ENCODE peak calls at places on chromosomes 7 and 10, in six cellular contexts. One of them, this sample, is unnamed.

GRCh38 chr10:106502651-106503050 is 661.9 kb downstream of the SORCS1 start:
- DNase-seq in activated CD4-positive, CD25-positive, alpha-beta regulatory T cell: no peak
- DNase-seq in stimulated activated CD8-positive, alpha-beta memory T cell treated with anti-CD3 and anti-CD28 coated beads, Interleukin-15, amount 100 ng/mL, for 4 hours: no peak
- DNase-seq in activated naive CD4-positive, alpha-beta T cell treated with anti-CD3 and anti-CD28 coated beads, Interleukin-2, amount 10 ng/mL, durations not matched to agents 7 days and 5 days: no peak
- DNase-seq in posterior vena cava: no peak
- DNase-seq in prostate gland: no peak
- DNase-seq in this sample: no peak

GRCh38 chr7:65809259-65809981 is 63.5 kb upstream of the VKORC1L1 start:
- DNase-seq in activated CD4-positive, CD25-positive, alpha-beta regulatory T cell: no peak
- DNase-seq in stimulated activated CD8-positive, alpha-beta memory T cell treated with anti-CD3 and anti-CD28 coated beads, Interleukin-15, amount 100 ng/mL, for 4 hours: no peak
- DNase-seq in activated naive CD4-positive, alpha-beta T cell treated with anti-CD3 and anti-CD28 coated beads, Interleukin-2, amount 10 ng/mL, durations not matched to agents 7 days and 5 days: no peak
- DNase-seq in posterior vena cava: no peak
- DNase-seq in prostate gland: no peak
- DNase-seq in this sample: no peak

GRCh38 chr7:132443776-132444520 is 132.3 kb downstream of the PLXNA4 start:
- DNase-seq in activated CD4-positive, CD25-positive, alpha-beta regulatory T cell: no peak
- DNase-seq in stimulated activated CD8-positive, alpha-beta memory T cell treated with anti-CD3 and anti-CD28 coated beads, Interleukin-15, amount 100 ng/mL, for 4 hours: no peak
- DNase-seq in activated naive CD4-positive, alpha-beta T cell treated with anti-CD3 and anti-CD28 coated beads, Interleukin-2, amount 10 ng/mL, durations not matched to agents 7 days and 5 days: no peak
- DNase-seq in posterior vena cava: peak
- DNase-seq in prostate gland: no peak
- DNase-seq in this sample: no peak

GRCh38 chr7:157549612-157550299 is 213.0 kb downstream of the DNAJB6 start:
- DNase-seq in activated CD4-positive, CD25-positive, alpha-beta regulatory T cell: no peak
- DNase-seq in stimulated activated CD8-positive, alpha-beta memory T cell treated with anti-CD3 and anti-CD28 coated beads, Interleukin-15, amount 100 ng/mL, for 4 hours: no peak
- DNase-seq in activated naive CD4-positive, alpha-beta T cell treated with anti-CD3 and anti-CD28 coated beads, Interleukin-2, amount 10 ng/mL, durations not matched to agents 7 days and 5 days: peak
- DNase-seq in posterior vena cava: peak
- DNase-seq in prostate gland: no peak
- DNase-seq in this sample: no peak

GRCh38 chr10:79239275-79239779 is 107.9 kb upstream of the PPIF start:
- DNase-seq in activated CD4-positive, CD25-positive, alpha-beta regulatory T cell: no peak
- DNase-seq in stimulated activated CD8-positive, alpha-beta memory T cell treated with anti-CD3 and anti-CD28 coated beads, Interleukin-15, amount 100 ng/mL, for 4 hours: no peak
- DNase-seq in activated naive CD4-positive, alpha-beta T cell treated with anti-CD3 and anti-CD28 coated beads, Interleukin-2, amount 10 ng/mL, durations not matched to agents 7 days and 5 days: no peak
- DNase-seq in posterior vena cava: peak
- DNase-seq in prostate gland: no peak
- DNase-seq in this sample: peak

GRCh38 chr10:96850825-96851224 is 18.7 kb downstream of the LCOR start:
- DNase-seq in activated CD4-positive, CD25-positive, alpha-beta regulatory T cell: no peak
- DNase-seq in stimulated activated CD8-positive, alpha-beta memory T cell treated with anti-CD3 and anti-CD28 coated beads, Interleukin-15, amount 100 ng/mL, for 4 hours: no peak
- DNase-seq in activated naive CD4-positive, alpha-beta T cell treated with anti-CD3 and anti-CD28 coated beads, Interleukin-2, amount 10 ng/mL, durations not matched to agents 7 days and 5 days: no peak
- DNase-seq in posterior vena cava: no peak
- DNase-seq in prostate gland: no peak
- DNase-seq in this sample: peak

GRCh38 chr7:7972128-7972527 is 3.5 kb downstream of the GLCCI1 start:
- DNase-seq in activated CD4-positive, CD25-positive, alpha-beta regulatory T cell: no peak
- DNase-seq in stimulated activated CD8-positive, alpha-beta memory T cell treated with anti-CD3 and anti-CD28 coated beads, Interleukin-15, amount 100 ng/mL, for 4 hours: no peak
- DNase-seq in activated naive CD4-positive, alpha-beta T cell treated with anti-CD3 and anti-CD28 coated beads, Interleukin-2, amount 10 ng/mL, durations not matched to agents 7 days and 5 days: peak
- DNase-seq in posterior vena cava: no peak
- DNase-seq in prostate gland: no peak
- DNase-seq in this sample: no peak

GRCh38 chr7:30598121-30598876 is 3.6 kb downstream of the GARS1 start:
- DNase-seq in activated CD4-positive, CD25-positive, alpha-beta regulatory T cell: no peak
- DNase-seq in stimulated activated CD8-positive, alpha-beta memory T cell treated with anti-CD3 and anti-CD28 coated beads, Interleukin-15, amount 100 ng/mL, for 4 hours: no peak
- DNase-seq in activated naive CD4-positive, alpha-beta T cell treated with anti-CD3 and anti-CD28 coated beads, Interleukin-2, amount 10 ng/mL, durations not matched to agents 7 days and 5 days: no peak
- DNase-seq in posterior vena cava: no peak
- DNase-seq in prostate gland: no peak
- DNase-seq in this sample: no peak

GRCh38 chr10:46293228-46293627 is 6.4 kb downstream of the ANTXRL start:
- DNase-seq in activated CD4-positive, CD25-positive, alpha-beta regulatory T cell: no peak
- DNase-seq in stimulated activated CD8-positive, alpha-beta memory T cell treated with anti-CD3 and anti-CD28 coated beads, Interleukin-15, amount 100 ng/mL, for 4 hours: no peak
- DNase-seq in activated naive CD4-positive, alpha-beta T cell treated with anti-CD3 and anti-CD28 coated beads, Interleukin-2, amount 10 ng/mL, durations not matched to agents 7 days and 5 days: no peak
- DNase-seq in posterior vena cava: no peak
- DNase-seq in prostate gland: no peak
- DNase-seq in this sample: no peak

GRCh38 chr10:52738951-52739350 is 33.6 kb downstream of the MBL2 start:
- DNase-seq in activated CD4-positive, CD25-positive, alpha-beta regulatory T cell: no peak
- DNase-seq in stimulated activated CD8-positive, alpha-beta memory T cell treated with anti-CD3 and anti-CD28 coated beads, Interleukin-15, amount 100 ng/mL, for 4 hours: no peak
- DNase-seq in activated naive CD4-positive, alpha-beta T cell treated with anti-CD3 and anti-CD28 coated beads, Interleukin-2, amount 10 ng/mL, durations not matched to agents 7 days and 5 days: no peak
- DNase-seq in posterior vena cava: no peak
- DNase-seq in prostate gland: no peak
- DNase-seq in this sample: no peak

GRCh38 chr10:124740374-124741280 is 3.6 kb downstream of the FAM53B start:
- DNase-seq in activated CD4-positive, CD25-positive, alpha-beta regulatory T cell: no peak
- DNase-seq in stimulated activated CD8-positive, alpha-beta memory T cell treated with anti-CD3 and anti-CD28 coated beads, Interleukin-15, amount 100 ng/mL, for 4 hours: no peak
- DNase-seq in activated naive CD4-positive, alpha-beta T cell treated with anti-CD3 and anti-CD28 coated beads, Interleukin-2, amount 10 ng/mL, durations not matched to agents 7 days and 5 days: no peak
- DNase-seq in posterior vena cava: peak
- DNase-seq in prostate gland: peak
- DNase-seq in this sample: no peak

GRCh38 chr10:132679640-132680039 is 106.3 kb downstream of the NKX6-2 start:
- DNase-seq in activated CD4-positive, CD25-positive, alpha-beta regulatory T cell: no peak
- DNase-seq in stimulated activated CD8-positive, alpha-beta memory T cell treated with anti-CD3 and anti-CD28 coated beads, Interleukin-15, amount 100 ng/mL, for 4 hours: no peak
- DNase-seq in activated naive CD4-positive, alpha-beta T cell treated with anti-CD3 and anti-CD28 coated beads, Interleukin-2, amount 10 ng/mL, durations not matched to agents 7 days and 5 days: peak
- DNase-seq in posterior vena cava: peak
- DNase-seq in prostate gland: no peak
- DNase-seq in this sample: no peak

GRCh38 chr10:102247724-102248123 is 2.4 kb downstream of the GBF1 start:
- DNase-seq in activated CD4-positive, CD25-positive, alpha-beta regulatory T cell: no peak
- DNase-seq in stimulated activated CD8-positive, alpha-beta memory T cell treated with anti-CD3 and anti-CD28 coated beads, Interleukin-15, amount 100 ng/mL, for 4 hours: no peak
- DNase-seq in activated naive CD4-positive, alpha-beta T cell treated with anti-CD3 and anti-CD28 coated beads, Interleukin-2, amount 10 ng/mL, durations not matched to agents 7 days and 5 days: no peak
- DNase-seq in posterior vena cava: no peak
- DNase-seq in prostate gland: peak
- DNase-seq in this sample: no peak

GRCh38 chr7:128349121-128349825 is 5.6 kb upstream of the RBM28 start:
- DNase-seq in activated CD4-positive, CD25-positive, alpha-beta regulatory T cell: no peak
- DNase-seq in stimulated activated CD8-positive, alpha-beta memory T cell treated with anti-CD3 and anti-CD28 coated beads, Interleukin-15, amount 100 ng/mL, for 4 hours: no peak
- DNase-seq in activated naive CD4-positive, alpha-beta T cell treated with anti-CD3 and anti-CD28 coated beads, Interleukin-2, amount 10 ng/mL, durations not matched to agents 7 days and 5 days: no peak
- DNase-seq in posterior vena cava: no peak
- DNase-seq in prostate gland: no peak
- DNase-seq in this sample: no peak

GRCh38 chr7:66069732-66070131 is 5.9 kb upstream of the ASL start:
- DNase-seq in activated CD4-positive, CD25-positive, alpha-beta regulatory T cell: no peak
- DNase-seq in stimulated activated CD8-positive, alpha-beta memory T cell treated with anti-CD3 and anti-CD28 coated beads, Interleukin-15, amount 100 ng/mL, for 4 hours: no peak
- DNase-seq in activated naive CD4-positive, alpha-beta T cell treated with anti-CD3 and anti-CD28 coated beads, Interleukin-2, amount 10 ng/mL, durations not matched to agents 7 days and 5 days: no peak
- DNase-seq in posterior vena cava: no peak
- DNase-seq in prostate gland: no peak
- DNase-seq in this sample: no peak

GRCh38 chr10:97361050-97361901 is 26.7 kb upstream of the FRAT2 start:
- DNase-seq in activated CD4-positive, CD25-positive, alpha-beta regulatory T cell: no peak
- DNase-seq in stimulated activated CD8-positive, alpha-beta memory T cell treated with anti-CD3 and anti-CD28 coated beads, Interleukin-15, amount 100 ng/mL, for 4 hours: no peak
- DNase-seq in activated naive CD4-positive, alpha-beta T cell treated with anti-CD3 and anti-CD28 coated beads, Interleukin-2, amount 10 ng/mL, durations not matched to agents 7 days and 5 days: no peak
- DNase-seq in posterior vena cava: no peak
- DNase-seq in prostate gland: no peak
- DNase-seq in this sample: no peak

GRCh38 chr10:19212590-19212989 is 164.0 kb downstream of the MALRD1 start:
- DNase-seq in activated CD4-positive, CD25-positive, alpha-beta regulatory T cell: no peak
- DNase-seq in stimulated activated CD8-positive, alpha-beta memory T cell treated with anti-CD3 and anti-CD28 coated beads, Interleukin-15, amount 100 ng/mL, for 4 hours: no peak
- DNase-seq in activated naive CD4-positive, alpha-beta T cell treated with anti-CD3 and anti-CD28 coated beads, Interleukin-2, amount 10 ng/mL, durations not matched to agents 7 days and 5 days: no peak
- DNase-seq in posterior vena cava: no peak
- DNase-seq in prostate gland: no peak
- DNase-seq in this sample: no peak

GRCh38 chr7:69349291-69349690 is 249.0 kb upstream of the AUTS2 start:
- DNase-seq in activated CD4-positive, CD25-positive, alpha-beta regulatory T cell: no peak
- DNase-seq in stimulated activated CD8-positive, alpha-beta memory T cell treated with anti-CD3 and anti-CD28 coated beads, Interleukin-15, amount 100 ng/mL, for 4 hours: no peak
- DNase-seq in activated naive CD4-positive, alpha-beta T cell treated with anti-CD3 and anti-CD28 coated beads, Interleukin-2, amount 10 ng/mL, durations not matched to agents 7 days and 5 days: no peak
- DNase-seq in posterior vena cava: no peak
- DNase-seq in prostate gland: no peak
- DNase-seq in this sample: no peak

GRCh38 chr7:74483402-74484336 is 30.0 kb downstream of the GTF2IRD1 start:
- DNase-seq in activated CD4-positive, CD25-positive, alpha-beta regulatory T cell: no peak
- DNase-seq in stimulated activated CD8-positive, alpha-beta memory T cell treated with anti-CD3 and anti-CD28 coated beads, Interleukin-15, amount 100 ng/mL, for 4 hours: no peak
- DNase-seq in activated naive CD4-positive, alpha-beta T cell treated with anti-CD3 and anti-CD28 coated beads, Interleukin-2, amount 10 ng/mL, durations not matched to agents 7 days and 5 days: no peak
- DNase-seq in posterior vena cava: no peak
- DNase-seq in prostate gland: no peak
- DNase-seq in this sample: no peak

GRCh38 chr10:133527779-133528271 is 662 bp downstream of the CYP2E1 start:
- DNase-seq in activated CD4-positive, CD25-positive, alpha-beta regulatory T cell: no peak
- DNase-seq in stimulated activated CD8-positive, alpha-beta memory T cell treated with anti-CD3 and anti-CD28 coated beads, Interleukin-15, amount 100 ng/mL, for 4 hours: no peak
- DNase-seq in activated naive CD4-positive, alpha-beta T cell treated with anti-CD3 and anti-CD28 coated beads, Interleukin-2, amount 10 ng/mL, durations not matched to agents 7 days and 5 days: no peak
- DNase-seq in posterior vena cava: no peak
- DNase-seq in prostate gland: no peak
- DNase-seq in this sample: no peak

GRCh38 chr7:25945608-25946007 is 206.4 kb upstream of the NFE2L3 start:
- DNase-seq in activated CD4-positive, CD25-positive, alpha-beta regulatory T cell: no peak
- DNase-seq in stimulated activated CD8-positive, alpha-beta memory T cell treated with anti-CD3 and anti-CD28 coated beads, Interleukin-15, amount 100 ng/mL, for 4 hours: no peak
- DNase-seq in activated naive CD4-positive, alpha-beta T cell treated with anti-CD3 and anti-CD28 coated beads, Interleukin-2, amount 10 ng/mL, durations not matched to agents 7 days and 5 days: no peak
- DNase-seq in posterior vena cava: no peak
- DNase-seq in prostate gland: no peak
- DNase-seq in this sample: no peak

GRCh38 chr10:31146496-31147219 is 115.0 kb upstream of the ZNF438 start:
- DNase-seq in activated CD4-positive, CD25-positive, alpha-beta regulatory T cell: no peak
- DNase-seq in stimulated activated CD8-positive, alpha-beta memory T cell treated with anti-CD3 and anti-CD28 coated beads, Interleukin-15, amount 100 ng/mL, for 4 hours: no peak
- DNase-seq in activated naive CD4-positive, alpha-beta T cell treated with anti-CD3 and anti-CD28 coated beads, Interleukin-2, amount 10 ng/mL, durations not matched to agents 7 days and 5 days: no peak
- DNase-seq in posterior vena cava: no peak
- DNase-seq in prostate gland: no peak
- DNase-seq in this sample: peak

GRCh38 chr10:14787938-14788337 is 13.2 kb upstream of the FAM107B start:
- DNase-seq in activated CD4-positive, CD25-positive, alpha-beta regulatory T cell: no peak
- DNase-seq in stimulated activated CD8-positive, alpha-beta memory T cell treated with anti-CD3 and anti-CD28 coated beads, Interleukin-15, amount 100 ng/mL, for 4 hours: no peak
- DNase-seq in activated naive CD4-positive, alpha-beta T cell treated with anti-CD3 and anti-CD28 coated beads, Interleukin-2, amount 10 ng/mL, durations not matched to agents 7 days and 5 days: no peak
- DNase-seq in posterior vena cava: no peak
- DNase-seq in prostate gland: no peak
- DNase-seq in this sample: no peak

GRCh38 chr7:40701836-40702551 is 567.2 kb downstream of the SUGCT start:
- DNase-seq in activated CD4-positive, CD25-positive, alpha-beta regulatory T cell: no peak
- DNase-seq in stimulated activated CD8-positive, alpha-beta memory T cell treated with anti-CD3 and anti-CD28 coated beads, Interleukin-15, amount 100 ng/mL, for 4 hours: no peak
- DNase-seq in activated naive CD4-positive, alpha-beta T cell treated with anti-CD3 and anti-CD28 coated beads, Interleukin-2, amount 10 ng/mL, durations not matched to agents 7 days and 5 days: no peak
- DNase-seq in posterior vena cava: no peak
- DNase-seq in prostate gland: no peak
- DNase-seq in this sample: no peak

GRCh38 chr10:128178319-128178937 is 52.2 kb upstream of the MKI67 start:
- DNase-seq in activated CD4-positive, CD25-positive, alpha-beta regulatory T cell: no peak
- DNase-seq in stimulated activated CD8-positive, alpha-beta memory T cell treated with anti-CD3 and anti-CD28 coated beads, Interleukin-15, amount 100 ng/mL, for 4 hours: peak
- DNase-seq in activated naive CD4-positive, alpha-beta T cell treated with anti-CD3 and anti-CD28 coated beads, Interleukin-2, amount 10 ng/mL, durations not matched to agents 7 days and 5 days: peak
- DNase-seq in posterior vena cava: no peak
- DNase-seq in prostate gland: no peak
- DNase-seq in this sample: peak

GRCh38 chr7:4416436-4417092 is 265.5 kb upstream of the FOXK1 start:
- DNase-seq in activated CD4-positive, CD25-positive, alpha-beta regulatory T cell: no peak
- DNase-seq in stimulated activated CD8-positive, alpha-beta memory T cell treated with anti-CD3 and anti-CD28 coated beads, Interleukin-15, amount 100 ng/mL, for 4 hours: no peak
- DNase-seq in activated naive CD4-positive, alpha-beta T cell treated with anti-CD3 and anti-CD28 coated beads, Interleukin-2, amount 10 ng/mL, durations not matched to agents 7 days and 5 days: no peak
- DNase-seq in posterior vena cava: no peak
- DNase-seq in prostate gland: peak
- DNase-seq in this sample: peak

GRCh38 chr7:122364761-122365280 is 60.3 kb upstream of the FEZF1 start:
- DNase-seq in activated CD4-positive, CD25-positive, alpha-beta regulatory T cell: no peak
- DNase-seq in stimulated activated CD8-positive, alpha-beta memory T cell treated with anti-CD3 and anti-CD28 coated beads, Interleukin-15, amount 100 ng/mL, for 4 hours: no peak
- DNase-seq in activated naive CD4-positive, alpha-beta T cell treated with anti-CD3 and anti-CD28 coated beads, Interleukin-2, amount 10 ng/mL, durations not matched to agents 7 days and 5 days: no peak
- DNase-seq in posterior vena cava: no peak
- DNase-seq in prostate gland: no peak
- DNase-seq in this sample: peak

GRCh38 chr7:76318488-76319353 is 16.2 kb downstream of the HSPB1 start:
- DNase-seq in activated CD4-positive, CD25-positive, alpha-beta regulatory T cell: peak
- DNase-seq in stimulated activated CD8-positive, alpha-beta memory T cell treated with anti-CD3 and anti-CD28 coated beads, Interleukin-15, amount 100 ng/mL, for 4 hours: no peak
- DNase-seq in activated naive CD4-positive, alpha-beta T cell treated with anti-CD3 and anti-CD28 coated beads, Interleukin-2, amount 10 ng/mL, durations not matched to agents 7 days and 5 days: peak
- DNase-seq in posterior vena cava: peak
- DNase-seq in prostate gland: peak
- DNase-seq in this sample: peak

GRCh38 chr7:16055263-16055976 is 365.9 kb downstream of the CRPPA start:
- DNase-seq in activated CD4-positive, CD25-positive, alpha-beta regulatory T cell: no peak
- DNase-seq in stimulated activated CD8-positive, alpha-beta memory T cell treated with anti-CD3 and anti-CD28 coated beads, Interleukin-15, amount 100 ng/mL, for 4 hours: no peak
- DNase-seq in activated naive CD4-positive, alpha-beta T cell treated with anti-CD3 and anti-CD28 coated beads, Interleukin-2, amount 10 ng/mL, durations not matched to agents 7 days and 5 days: no peak
- DNase-seq in posterior vena cava: no peak
- DNase-seq in prostate gland: no peak
- DNase-seq in this sample: no peak

GRCh38 chr10:27819781-27820531 is 74.3 kb upstream of the MKX start:
- DNase-seq in activated CD4-positive, CD25-positive, alpha-beta regulatory T cell: no peak
- DNase-seq in stimulated activated CD8-positive, alpha-beta memory T cell treated with anti-CD3 and anti-CD28 coated beads, Interleukin-15, amount 100 ng/mL, for 4 hours: no peak
- DNase-seq in activated naive CD4-positive, alpha-beta T cell treated with anti-CD3 and anti-CD28 coated beads, Interleukin-2, amount 10 ng/mL, durations not matched to agents 7 days and 5 days: no peak
- DNase-seq in posterior vena cava: no peak
- DNase-seq in prostate gland: no peak
- DNase-seq in this sample: peak

GRCh38 chr10:132858121-132859081 is 72.5 kb upstream of the NKX6-2 start:
- DNase-seq in activated CD4-positive, CD25-positive, alpha-beta regulatory T cell: no peak
- DNase-seq in stimulated activated CD8-positive, alpha-beta memory T cell treated with anti-CD3 and anti-CD28 coated beads, Interleukin-15, amount 100 ng/mL, for 4 hours: no peak
- DNase-seq in activated naive CD4-positive, alpha-beta T cell treated with anti-CD3 and anti-CD28 coated beads, Interleukin-2, amount 10 ng/mL, durations not matched to agents 7 days and 5 days: peak
- DNase-seq in posterior vena cava: peak
- DNase-seq in prostate gland: no peak
- DNase-seq in this sample: no peak

GRCh38 chr7:82010416-82010815 is 240.6 kb upstream of the HGF start:
- DNase-seq in activated CD4-positive, CD25-positive, alpha-beta regulatory T cell: no peak
- DNase-seq in stimulated activated CD8-positive, alpha-beta memory T cell treated with anti-CD3 and anti-CD28 coated beads, Interleukin-15, amount 100 ng/mL, for 4 hours: no peak
- DNase-seq in activated naive CD4-positive, alpha-beta T cell treated with anti-CD3 and anti-CD28 coated beads, Interleukin-2, amount 10 ng/mL, durations not matched to agents 7 days and 5 days: no peak
- DNase-seq in posterior vena cava: no peak
- DNase-seq in prostate gland: no peak
- DNase-seq in this sample: no peak

GRCh38 chr10:105183506-105183905 is 542.4 kb downstream of the SORCS3 start:
- DNase-seq in activated CD4-positive, CD25-positive, alpha-beta regulatory T cell: no peak
- DNase-seq in stimulated activated CD8-positive, alpha-beta memory T cell treated with anti-CD3 and anti-CD28 coated beads, Interleukin-15, amount 100 ng/mL, for 4 hours: no peak
- DNase-seq in activated naive CD4-positive, alpha-beta T cell treated with anti-CD3 and anti-CD28 coated beads, Interleukin-2, amount 10 ng/mL, durations not matched to agents 7 days and 5 days: no peak
- DNase-seq in posterior vena cava: no peak
- DNase-seq in prostate gland: no peak
- DNase-seq in this sample: no peak

GRCh38 chr7:158606111-158606510 is 18.5 kb upstream of the PTPRN2 start:
- DNase-seq in activated CD4-positive, CD25-positive, alpha-beta regulatory T cell: no peak
- DNase-seq in stimulated activated CD8-positive, alpha-beta memory T cell treated with anti-CD3 and anti-CD28 coated beads, Interleukin-15, amount 100 ng/mL, for 4 hours: no peak
- DNase-seq in activated naive CD4-positive, alpha-beta T cell treated with anti-CD3 and anti-CD28 coated beads, Interleukin-2, amount 10 ng/mL, durations not matched to agents 7 days and 5 days: no peak
- DNase-seq in posterior vena cava: no peak
- DNase-seq in prostate gland: no peak
- DNase-seq in this sample: no peak

GRCh38 chr7:139488810-139489209 is 5.3 kb upstream of the KLRG2 start:
- DNase-seq in activated CD4-positive, CD25-positive, alpha-beta regulatory T cell: no peak
- DNase-seq in stimulated activated CD8-positive, alpha-beta memory T cell treated with anti-CD3 and anti-CD28 coated beads, Interleukin-15, amount 100 ng/mL, for 4 hours: no peak
- DNase-seq in activated naive CD4-positive, alpha-beta T cell treated with anti-CD3 and anti-CD28 coated beads, Interleukin-2, amount 10 ng/mL, durations not matched to agents 7 days and 5 days: no peak
- DNase-seq in posterior vena cava: no peak
- DNase-seq in prostate gland: no peak
- DNase-seq in this sample: no peak

GRCh38 chr7:106022193-106022821 is 59.2 kb downstream of the CDHR3 start:
- DNase-seq in activated CD4-positive, CD25-positive, alpha-beta regulatory T cell: peak
- DNase-seq in stimulated activated CD8-positive, alpha-beta memory T cell treated with anti-CD3 and anti-CD28 coated beads, Interleukin-15, amount 100 ng/mL, for 4 hours: peak
- DNase-seq in activated naive CD4-positive, alpha-beta T cell treated with anti-CD3 and anti-CD28 coated beads, Interleukin-2, amount 10 ng/mL, durations not matched to agents 7 days and 5 days: peak
- DNase-seq in posterior vena cava: no peak
- DNase-seq in prostate gland: no peak
- DNase-seq in this sample: peak

GRCh38 chr7:17746131-17746530 is 194.2 kb downstream of the SNX13 start:
- DNase-seq in activated CD4-positive, CD25-positive, alpha-beta regulatory T cell: no peak
- DNase-seq in stimulated activated CD8-positive, alpha-beta memory T cell treated with anti-CD3 and anti-CD28 coated beads, Interleukin-15, amount 100 ng/mL, for 4 hours: no peak
- DNase-seq in activated naive CD4-positive, alpha-beta T cell treated with anti-CD3 and anti-CD28 coated beads, Interleukin-2, amount 10 ng/mL, durations not matched to agents 7 days and 5 days: no peak
- DNase-seq in posterior vena cava: no peak
- DNase-seq in prostate gland: no peak
- DNase-seq in this sample: no peak

GRCh38 chr10:131350245-131350644 is 38.7 kb upstream of the TCERG1L start:
- DNase-seq in activated CD4-positive, CD25-positive, alpha-beta regulatory T cell: no peak
- DNase-seq in stimulated activated CD8-positive, alpha-beta memory T cell treated with anti-CD3 and anti-CD28 coated beads, Interleukin-15, amount 100 ng/mL, for 4 hours: no peak
- DNase-seq in activated naive CD4-positive, alpha-beta T cell treated with anti-CD3 and anti-CD28 coated beads, Interleukin-2, amount 10 ng/mL, durations not matched to agents 7 days and 5 days: no peak
- DNase-seq in posterior vena cava: no peak
- DNase-seq in prostate gland: no peak
- DNase-seq in this sample: no peak

GRCh38 chr10:112763916-112764520 is 186.0 kb upstream of the TCF7L2 start:
- DNase-seq in activated CD4-positive, CD25-positive, alpha-beta regulatory T cell: no peak
- DNase-seq in stimulated activated CD8-positive, alpha-beta memory T cell treated with anti-CD3 and anti-CD28 coated beads, Interleukin-15, amount 100 ng/mL, for 4 hours: no peak
- DNase-seq in activated naive CD4-positive, alpha-beta T cell treated with anti-CD3 and anti-CD28 coated beads, Interleukin-2, amount 10 ng/mL, durations not matched to agents 7 days and 5 days: no peak
- DNase-seq in posterior vena cava: no peak
- DNase-seq in prostate gland: no peak
- DNase-seq in this sample: peak

This sample was measured in HT1080.